ENCODE peak calls at places on chromosomes 2 and 18, in nine cellular contexts. W, D, C, V, Q, A, T, L and F are unnamed samples. For H3K9me3, the result is how much of the 10 kb centered on the place peaks cover.

GRCh38 chr2:151097930-151098329 is 163.7 kb downstream of the RBM43 start:
- DNase-seq in L (no peak), Q (no peak), T (no peak), D (no peak), W (no peak), C (no peak), A (no peak), V (no peak), F (no peak)

GRCh38 chr2:10196948-10197717 is 74.6 kb downstream of the RRM2 start:
- DNase-seq in Q (no peak), T (no peak), C (no peak), D (no peak), W (no peak), L (no peak), A (no peak), V (no peak), F (no peak)

GRCh38 chr2:73285162-73285739 is 973 bp upstream of the FBXO41 start:
- DNase-seq in A (no peak), W (peak), C (no peak), Q (no peak), T (no peak), D (no peak), L (no peak), V (peak), F (no peak)

GRCh38 chr2:26178746-26179436 is 6.0 kb downstream of the GAREM2 start:
- DNase-seq in A (peak), D (no peak), W (no peak), L (no peak), C (no peak), Q (no peak), T (peak), V (no peak), F (no peak)

GRCh38 chr2:166230024-166230723 is 102.4 kb upstream of the SCN1A start:
- DNase-seq in L (peak), A (no peak), W (no peak), C (no peak), D (no peak), Q (no peak), V (no peak), T (no peak), F (no peak)

GRCh38 chr2:233059797-233060499 is at the start of gene INPP5D:
- DNase-seq in A (peak), Q (peak), W (no peak), L (peak), V (peak), C (no peak), T (no peak), D (peak), F (no peak)

GRCh38 chr2:24919977-24920812 is at the start of gene ADCY3:
- DNase-seq in A (peak), T (peak), V (peak), D (no peak), Q (peak), L (no peak), W (peak), C (peak), F (peak)

GRCh38 chr2:154455871-154456270 is 242.6 kb upstream of the KCNJ3 start:
- DNase-seq in T (no peak), C (no peak), V (no peak), Q (no peak), L (no peak), A (no peak), D (no peak), W (no peak), F (no peak)

DNA sequence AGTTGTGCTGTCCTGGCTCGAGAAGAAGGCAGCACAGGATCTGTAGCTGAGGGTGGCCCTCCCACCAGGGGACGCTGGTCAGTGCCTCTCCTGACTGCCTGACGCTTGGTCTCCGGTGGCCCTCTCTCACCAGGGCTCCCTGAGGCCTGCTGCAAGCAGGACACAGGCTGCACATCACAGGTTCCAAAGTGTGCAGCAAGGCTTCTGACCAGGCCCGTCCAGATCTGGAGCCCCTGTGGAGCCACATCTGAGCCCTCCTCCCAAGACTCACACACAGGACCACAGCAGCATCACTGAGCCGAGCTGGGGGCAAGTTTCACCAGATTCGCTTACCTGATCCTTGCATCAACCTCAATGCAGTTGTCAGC is 12.1 kb downstream of the AMER3 start:
- DNase-seq in V (no peak), W (no peak), A (no peak), D (no peak), T (no peak), C (no peak), Q (no peak), L (no peak), F (peak)
- TF ChIP-seq CTCF in V (no peak), W (no peak), A (no peak), D (no peak), T (no peak), C (no peak), Q (no peak), L (no peak), F (peak)

DNA sequence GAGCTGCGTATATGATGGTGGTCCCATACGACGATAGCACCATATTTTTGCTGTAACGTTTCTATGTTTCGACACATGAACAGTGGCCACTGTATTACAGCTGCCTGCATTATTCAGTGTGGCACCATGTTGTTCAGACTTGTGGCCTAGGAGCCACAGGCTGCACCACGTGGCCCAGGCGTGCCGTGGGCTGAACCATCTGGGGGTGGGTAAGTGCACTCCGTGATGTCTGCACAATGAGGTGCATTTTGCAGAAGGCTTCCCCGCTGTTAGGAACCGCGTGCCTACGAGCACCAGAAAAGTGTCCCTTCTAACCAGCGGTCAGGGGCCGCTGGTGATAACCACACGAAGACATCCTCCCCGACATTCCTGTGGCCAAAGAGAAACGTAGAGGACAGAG is 433.7 kb upstream of the MYT1L start:
- DNase-seq in W (no peak), D (no peak), L (no peak), A (no peak), V (no peak), T (no peak), Q (no peak), C (no peak), F (no peak)
- H3K9me3 ChIP-seq in W (under half), D (under half), L (under half), A (under half), V (under half), T (under half), Q (under half), C (under half), F (under half)

DNA sequence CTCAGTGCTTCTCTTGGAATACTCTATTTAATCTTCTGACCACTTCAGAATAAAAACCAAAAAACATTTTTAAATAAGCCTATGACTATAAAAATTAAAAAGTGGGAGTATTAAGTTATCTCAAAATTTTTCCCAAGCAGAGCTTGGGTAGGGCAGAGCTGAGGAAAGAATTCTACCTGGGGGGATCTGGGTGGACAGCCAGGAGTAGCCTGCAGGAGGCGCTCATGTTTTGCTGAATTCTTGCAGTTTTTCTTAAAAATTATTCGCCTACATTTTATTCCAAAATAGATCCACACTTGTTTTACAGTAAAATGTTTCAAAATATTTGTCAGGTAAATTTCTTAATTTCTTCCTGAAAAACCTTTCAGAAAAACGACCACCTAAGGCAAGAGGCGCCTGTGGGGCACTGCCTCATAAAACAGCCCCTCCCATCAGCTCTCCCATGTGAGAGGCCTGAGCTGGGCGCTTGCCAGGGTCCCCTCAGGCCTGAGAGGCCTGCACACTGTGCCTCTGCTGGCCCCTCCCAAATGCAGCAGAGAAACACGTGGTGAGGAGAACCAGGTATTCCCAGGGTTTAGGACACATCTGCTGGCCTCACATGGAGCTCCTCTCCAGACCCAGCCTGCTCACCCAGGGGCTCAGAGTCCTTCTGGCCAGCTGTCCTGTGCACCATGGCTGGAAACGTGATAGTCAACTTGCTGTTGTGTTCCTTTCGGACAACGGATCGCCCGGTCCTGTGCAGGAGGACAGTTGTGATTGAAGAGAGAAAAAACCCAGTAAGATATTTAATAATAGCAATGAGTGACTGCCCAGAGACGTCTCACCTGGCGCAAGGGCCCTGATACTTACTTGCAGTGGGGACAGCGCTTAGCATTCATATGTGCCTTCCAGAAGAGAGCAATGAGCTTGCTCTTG is 17.5 kb downstream of the POLR1A start:
- DNase-seq in Q (no peak), A (no peak), T (no peak), C (no peak), L (no peak), W (no peak), D (no peak), V (no peak), F (no peak)
- TF ChIP-seq CTCF in Q (peak), A (no peak), T (peak), C (no peak), L (no peak), W (no peak), D (no peak), V (peak), F (peak)

DNA sequence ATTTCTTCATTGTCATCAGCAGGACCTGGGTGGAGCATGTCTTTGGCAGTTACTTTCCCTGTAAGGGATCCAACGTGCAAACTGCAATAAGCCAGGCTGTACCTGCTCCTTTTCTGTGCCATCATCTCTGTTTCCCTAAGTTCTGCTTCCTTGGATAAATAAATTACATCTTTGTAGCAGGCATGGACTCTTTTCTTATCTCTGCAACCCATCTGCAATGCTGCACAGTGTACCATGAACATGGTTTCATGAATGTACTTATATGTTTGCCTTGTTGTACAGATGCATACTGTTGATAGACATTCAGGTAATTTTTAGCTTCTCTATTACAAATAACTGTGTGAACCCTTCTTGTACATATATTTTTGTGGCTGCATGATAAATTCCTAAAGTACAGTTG is 616.7 kb upstream of the PIK3C3 start:
- DNase-seq in T (no peak), A (no peak), L (no peak), W (no peak), C (no peak), Q (no peak), D (no peak), V (no peak), F (no peak)
- H3K9me3 ChIP-seq in T (under half), A (under half), L (under half), W (under half), C (under half), Q (under half), D (under half), V (under half), F (under half)

GRCh38 chr2:30398488-30398887 is 48.6 kb upstream of the LCLAT1 start:
- DNase-seq in D (no peak), W (no peak), T (no peak), L (no peak), V (no peak), Q (no peak), A (no peak), C (no peak), F (no peak)
- TF ChIP-seq CTCF in D (no peak), W (no peak), T (no peak), L (no peak), V (no peak), Q (no peak), A (no peak), C (no peak), F (no peak)